ENCODE peak calls at places on chromosome 10, in five cellular contexts. O is A549, T is GM12878, I is K562, N is HepG2. Y is an unnamed sample.

GRCh38 chr10:113030453-113030852 is 80.4 kb downstream of the TCF7L2 start:
- DNase-seq in O (no peak), T (no peak), I (no peak), N (no peak), Y (no peak)

GRCh38 chr10:6119962-6120361 is 31.1 kb downstream of the RBM17 start:
- DNase-seq in O (no peak), T (no peak), I (no peak), N (no peak), Y (no peak)

GRCh38 chr10:13348216-13349017 is at the start of gene SEPHS1:
- DNase-seq in O (peak), T (no peak), I (peak), N (peak), Y (peak)

GRCh38 chr10:21524131-21524525 is 1.4 kb downstream of the SKIDA1 start:
- DNase-seq in O (no peak), T (no peak), I (no peak), N (no peak), Y (no peak)

GRCh38 chr10:102269017-102269416 is 23.7 kb downstream of the GBF1 start:
- DNase-seq in O (no peak), T (no peak), I (no peak), N (no peak), Y (no peak)

GRCh38 chr10:66180651-66181318 is 745.1 kb upstream of the LRRTM3 start:
- DNase-seq in O (peak), T (peak), I (peak), N (peak), Y (no peak)

GRCh38 chr10:19048479-19048878 is at the start of gene MALRD1:
- DNase-seq in O (no peak), T (no peak), I (no peak), N (no peak), Y (no peak)

GRCh38 chr10:85635650-85636049 is 730.9 kb downstream of the GRID1 start:
- DNase-seq in O (no peak), T (no peak), I (no peak), N (no peak), Y (no peak)

GRCh38 chr10:851891-852290 is 79.6 kb downstream of the LARP4B start:
- DNase-seq in O (no peak), T (peak), I (no peak), N (no peak), Y (no peak)

GRCh38 chr10:12826800-12827372 is 174.6 kb downstream of the CCDC3 start:
- DNase-seq in O (no peak), T (no peak), I (no peak), N (no peak), Y (no peak)

GRCh38 chr10:68330852-68331454 is 911 bp upstream of the HNRNPH3 start:
- DNase-seq in O (no peak), T (no peak), I (peak), N (no peak), Y (no peak)

GRCh38 chr10:72261323-72262018 is 12.3 kb upstream of the DDIT4 start:
- DNase-seq in O (no peak), T (peak), I (peak), N (no peak), Y (no peak)

GRCh38 chr10:17742918-17743317 is 9.1 kb upstream of the TMEM236 start:
- DNase-seq in O (peak), T (no peak), I (peak), N (peak), Y (peak)

GRCh38 chr10:79018591-79019011 is 50.2 kb upstream of the ZMIZ1 start:
- DNase-seq in O (no peak), T (no peak), I (no peak), N (no peak), Y (no peak)

GRCh38 chr10:114304566-114305421 is 65.7 kb downstream of the VWA2 start:
- DNase-seq in O (no peak), T (no peak), I (no peak), N (no peak), Y (peak)

GRCh38 chr10:101287922-101288638 is 58.8 kb upstream of the LBX1 start:
- DNase-seq in O (peak), T (no peak), I (peak), N (peak), Y (peak)

GRCh38 chr10:380313-380955 is 245.2 kb downstream of the ZMYND11 start:
- DNase-seq in O (no peak), T (no peak), I (no peak), N (no peak), Y (no peak)

GRCh38 chr10:103806376-103807320 is 48.7 kb downstream of the SH3PXD2A start:
- DNase-seq in O (no peak), T (no peak), I (no peak), N (no peak), Y (no peak)

GRCh38 chr10:132974886-132975881 is 32.8 kb upstream of the CFAP46 start:
- DNase-seq in O (no peak), T (no peak), I (no peak), N (no peak), Y (no peak)

GRCh38 chr10:116891208-116891607 is 41.9 kb downstream of the ENO4 start:
- DNase-seq in O (no peak), T (no peak), I (no peak), N (no peak), Y (no peak)

GRCh38 chr10:6579193-6579903 is 728 bp downstream of the PRKCQ start:
- DNase-seq in O (no peak), T (no peak), I (peak), N (no peak), Y (no peak)

GRCh38 chr10:52951819-52952218 is 179.2 kb upstream of the MBL2 start:
- DNase-seq in O (no peak), T (no peak), I (peak), N (peak), Y (peak)

GRCh38 chr10:95655571-95656290 is 780 bp downstream of the ALDH18A1 start:
- DNase-seq in O (peak), T (peak), I (peak), N (peak), Y (no peak)

GRCh38 chr10:24463683-24464426 is 254.9 kb downstream of the KIAA1217 start:
- DNase-seq in O (no peak), T (no peak), I (no peak), N (no peak), Y (no peak)

GRCh38 chr10:14146501-14146900 is 184.2 kb downstream of the FRMD4A start:
- DNase-seq in O (no peak), T (no peak), I (no peak), N (no peak), Y (no peak)

GRCh38 chr10:103896225-103896624 is 21.8 kb downstream of the STN1 start:
- DNase-seq in O (no peak), T (no peak), I (no peak), N (no peak), Y (no peak)

GRCh38 chr10:101529207-101529606 is 58.9 kb downstream of the POLL start:
- DNase-seq in O (no peak), T (no peak), I (no peak), N (no peak), Y (no peak)

GRCh38 chr10:93438796-93439253 is 43.3 kb downstream of the MYOF start:
- DNase-seq in O (no peak), T (no peak), I (no peak), N (no peak), Y (peak)

GRCh38 chr10:92239600-92240288 is 51.1 kb downstream of the CPEB3 start:
- DNase-seq in O (peak), T (no peak), I (no peak), N (no peak), Y (peak)

GRCh38 chr10:7410306-7410799 is 481 bp downstream of the SFMBT2 start:
- DNase-seq in O (no peak), T (no peak), I (peak), N (no peak), Y (peak)

GRCh38 chr10:88270871-88271713 is 312.0 kb downstream of the RNLS start:
- DNase-seq in O (no peak), T (peak), I (no peak), N (no peak), Y (no peak)

GRCh38 chr10:22713853-22714523 is 390 bp downstream of the PIP4K2A start:
- DNase-seq in O (no peak), T (no peak), I (peak), N (no peak), Y (peak)

GRCh38 chr10:45411607-45411940 is 37.6 kb downstream of the ALOX5 start:
- DNase-seq in O (no peak), T (no peak), I (no peak), N (no peak), Y (no peak)

GRCh38 chr10:72625276-72625607 is 637 bp downstream of the MICU1 start:
- DNase-seq in O (no peak), T (no peak), I (no peak), N (no peak), Y (no peak)

GRCh38 chr10:131453772-131454634 is 142.5 kb upstream of the TCERG1L start:
- DNase-seq in O (no peak), T (no peak), I (peak), N (peak), Y (peak)

GRCh38 chr10:33008499-33009243 is 50.6 kb upstream of the ITGB1 start:
- DNase-seq in O (no peak), T (peak), I (peak), N (peak), Y (peak)
- TF ChIP-seq ESRRA in O (no peak), T (no peak), I (no peak), N (no peak), Y (no peak)

DNA sequence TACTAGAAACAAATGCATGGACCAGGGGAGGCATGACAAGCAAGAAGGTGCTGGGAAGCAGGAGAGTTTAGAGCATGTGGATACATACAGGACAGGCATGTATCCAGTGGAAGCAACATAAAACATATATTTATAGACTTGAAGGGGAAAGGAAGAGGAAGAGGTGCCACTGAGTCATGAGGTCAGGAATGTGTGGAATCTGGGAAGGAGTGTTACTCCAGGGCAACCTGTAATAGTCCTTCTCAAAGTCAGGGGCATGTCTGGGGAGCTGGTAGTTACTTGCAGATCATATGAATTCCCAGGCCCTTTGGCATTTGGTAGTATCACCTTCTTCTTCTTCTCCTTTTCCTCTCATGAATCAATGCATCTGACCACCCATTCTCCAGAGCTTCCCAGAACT is 246.6 kb downstream of the XPNPEP1 start:
- DNase-seq in O (no peak), T (no peak), I (no peak), N (no peak), Y (no peak)
- TF ChIP-seq ESRRA in O (no peak), T (no peak), I (no peak), N (no peak), Y (no peak)

GRCh38 chr10:27446091-27446918 is 57.8 kb upstream of the RAB18 start:
- DNase-seq in O (peak), T (no peak), I (peak), N (peak), Y (no peak)
- TF ChIP-seq ESRRA in O (no peak), T (no peak), I (no peak), N (no peak), Y (no peak)

DNA sequence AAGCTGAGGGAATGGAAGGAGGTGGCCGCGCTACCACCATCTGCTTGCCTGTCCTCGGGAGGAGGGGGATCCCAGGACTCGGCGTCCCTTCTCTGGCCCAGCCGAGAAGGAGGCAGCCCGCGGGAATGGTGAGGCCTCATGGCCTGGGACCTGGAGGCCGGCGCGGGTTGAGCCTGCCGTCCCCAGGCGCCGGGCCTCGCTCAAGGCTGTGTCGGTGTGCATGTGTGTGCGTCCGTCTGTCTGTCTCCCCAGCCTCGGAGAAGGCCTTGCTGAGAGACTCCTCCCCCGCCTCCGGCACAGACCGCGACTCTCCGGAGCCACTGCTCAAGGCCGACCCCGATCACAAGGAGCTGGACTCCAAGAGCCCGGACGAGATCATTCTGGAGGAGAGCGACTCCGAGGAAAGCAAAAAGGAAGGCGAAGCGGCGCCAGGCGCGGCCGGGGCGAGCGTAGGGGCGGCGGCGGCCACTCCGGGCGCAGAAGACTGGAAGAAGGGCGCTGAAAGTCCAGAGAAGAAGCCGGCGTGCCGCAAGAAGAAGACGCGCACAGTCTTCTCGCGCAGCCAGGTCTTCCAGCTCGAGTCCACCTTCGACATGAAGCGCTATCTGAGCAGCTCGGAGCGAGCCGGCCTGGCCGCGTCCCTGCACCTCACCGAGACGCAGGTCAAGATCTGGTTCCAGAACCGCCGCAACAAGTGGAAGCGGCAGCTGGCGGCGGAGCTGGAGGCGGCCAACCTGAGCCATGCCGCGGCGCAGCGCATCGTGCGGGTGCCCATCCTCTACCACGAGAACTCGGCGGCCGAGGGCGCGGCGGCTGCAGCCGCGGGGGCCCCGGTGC is 1.3 kb downstream of the HMX3 start:
- DNase-seq in O (no peak), T (no peak), I (peak), N (no peak), Y (peak)
- TF ChIP-seq ESRRA in O (no peak), T (no peak), I (no peak), N (no peak), Y (no peak)

GRCh38 chr10:27618036-27618615 is 114.0 kb downstream of the RAB18 start:
- DNase-seq in O (no peak), T (no peak), I (no peak), N (no peak), Y (no peak)
- TF ChIP-seq ESRRA in O (no peak), T (no peak), I (no peak), N (no peak), Y (no peak)

Y was measured in WTC11.